ENCODE peak calls at places on chromosomes 4 and X, in five cellular contexts. Q, C, T, E and Z are unnamed samples.

GRCh38 chrX:12949927-12950656 is 24.8 kb upstream of the TMSB4X start:
- DNase-seq in Q (peak; percentile 82), C (peak; percentile 89), T (peak; percentile 69), E (peak; percentile 44), Z (peak; percentile 39)

GRCh38 chrX:33379839-33380238 is 168.5 kb upstream of the DMD start:
- DNase-seq in Q (no peak), C (no peak), T (no peak), E (peak; percentile 3), Z (peak; percentile 1)

GRCh38 chr4:89254847-89255246 is 52.8 kb downstream of the GPRIN3 start:
- DNase-seq in Q (no peak), C (peak; percentile 40), T (peak; percentile 48), E (no peak), Z (peak; percentile 31)

GRCh38 chr4:45033676-45034410 is 307.5 kb upstream of the GNPDA2 start:
- DNase-seq in Q (no peak), C (no peak), T (no peak), E (no peak), Z (no peak)

GRCh38 chr4:145734576-145735329 is 54.8 kb downstream of the C4orf51 start:
- DNase-seq in Q (peak; percentile 38), C (peak; percentile 61), T (peak; percentile 59), E (peak; percentile 89), Z (peak; percentile 73)

GRCh38 chrX:9379697-9380551 is 84.9 kb upstream of the TBL1X start:
- DNase-seq in Q (no peak), C (peak; percentile 37), T (no peak), E (no peak), Z (no peak)

GRCh38 chr4:171266666-171267065 is 546.5 kb upstream of the GALNTL6 start:
- DNase-seq in Q (no peak), C (no peak), T (no peak), E (no peak), Z (no peak)

GRCh38 chr4:22391548-22391947 is 124.3 kb downstream of the ADGRA3 start:
- DNase-seq in Q (no peak), C (no peak), T (no peak), E (no peak), Z (no peak)

GRCh38 chrX:119391279-119391678 is 7.9 kb upstream of the SLC25A43 start:
- DNase-seq in Q (no peak), C (peak; percentile 31), T (peak; percentile 47), E (no peak), Z (no peak)

GRCh38 chrX:12360389-12360788 is 222.1 kb downstream of the FRMPD4 start:
- DNase-seq in Q (no peak), C (no peak), T (no peak), E (no peak), Z (no peak)

DNA sequence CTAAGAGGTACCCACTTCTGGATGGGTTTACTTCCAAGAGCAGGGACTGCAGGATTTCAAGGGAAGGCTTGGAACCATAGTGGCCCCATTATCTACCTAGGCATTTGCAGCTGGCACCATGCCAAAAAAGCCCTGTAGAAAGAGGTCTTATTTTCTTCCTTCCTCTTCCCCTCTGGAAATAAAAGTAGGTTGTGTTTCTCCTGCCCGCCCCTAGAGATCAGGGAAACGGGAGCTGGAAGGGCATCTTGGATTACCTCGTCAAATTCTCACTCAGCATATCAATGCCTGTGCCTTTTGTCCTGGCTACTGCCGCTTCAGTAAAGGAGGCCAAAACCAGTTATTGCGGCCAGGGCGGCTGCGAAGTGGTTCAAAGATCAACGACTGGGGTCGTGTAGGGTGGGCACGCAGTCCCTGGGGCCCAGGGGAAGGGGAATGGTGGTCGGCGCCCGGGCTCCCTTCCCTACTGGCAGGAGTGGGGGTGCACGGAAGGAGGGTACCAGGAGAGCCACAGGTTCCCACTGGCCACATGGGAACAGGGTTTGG is 1.5 kb downstream of the SCD5 start:
- DNase-seq in Q (no peak), C (no peak), T (no peak), E (no peak), Z (peak; percentile 20)
- H3K27ac ChIP-seq in Q (no peak overlapping the region), C (no peak overlapping the region), T (peak overlapping the region; percentile 35), E (no peak overlapping the region), Z (peak overlapping the region; percentile 30)

DNA sequence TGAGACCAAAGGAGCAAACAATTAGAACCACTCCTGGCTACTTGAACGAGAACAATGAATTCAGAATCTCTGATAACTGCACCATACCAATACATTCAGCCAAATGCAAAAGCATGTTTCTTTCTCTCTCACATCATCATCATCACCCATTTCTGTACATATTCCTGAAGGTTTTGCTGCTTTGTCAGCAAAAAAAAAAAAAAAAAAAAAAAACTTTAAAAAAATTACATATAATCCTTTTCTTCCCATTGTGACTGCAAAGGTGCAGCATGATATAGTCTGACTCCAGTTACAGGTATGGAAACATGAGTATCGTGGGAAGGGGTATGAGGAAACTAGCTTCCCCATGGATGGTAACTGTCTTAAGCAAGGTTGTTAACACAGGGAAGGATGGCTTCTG is 35.6 kb downstream of the FBXW7 start:
- DNase-seq in Q (no peak), C (no peak), T (no peak), E (no peak), Z (no peak)
- TF ChIP-seq POLR2A in Q (no peak), C (no peak), T (no peak), E (no peak), Z (no peak)

GRCh38 chr4:37665347-37666009 is 20.7 kb downstream of the RELL1 start:
- DNase-seq in Q (no peak), C (peak; percentile 23), T (no peak), E (no peak), Z (no peak)

GRCh38 chr4:37664696-37665095 is 21.5 kb downstream of the RELL1 start:
- DNase-seq in Q (no peak), C (no peak), T (no peak), E (no peak), Z (no peak)

GRCh38 chr4:37670249-37670648 is 15.9 kb downstream of the RELL1 start:
- DNase-seq in Q (no peak), C (no peak), T (no peak), E (no peak), Z (no peak)

GRCh38 chr4:37666625-37667071 is 19.5 kb downstream of the RELL1 start:
- DNase-seq in Q (peak; percentile 65), C (peak; percentile 50), T (no peak), E (no peak), Z (no peak)

GRCh38 chr4:37667197-37668100 is 18.7 kb downstream of the RELL1 start:
- DNase-seq in Q (no peak), C (no peak), T (no peak), E (no peak), Z (no peak)
- H3K4me1 ChIP-seq in Q (peaks cover 35% of the 10 kb centered on the region), C (peaks cover 19% of the 10 kb centered on the region), T (peaks cover 33% of the 10 kb centered on the region), E (no peaks in the 10 kb centered on the region), Z (peaks cover 80% of the 10 kb centered on the region)

DNA sequence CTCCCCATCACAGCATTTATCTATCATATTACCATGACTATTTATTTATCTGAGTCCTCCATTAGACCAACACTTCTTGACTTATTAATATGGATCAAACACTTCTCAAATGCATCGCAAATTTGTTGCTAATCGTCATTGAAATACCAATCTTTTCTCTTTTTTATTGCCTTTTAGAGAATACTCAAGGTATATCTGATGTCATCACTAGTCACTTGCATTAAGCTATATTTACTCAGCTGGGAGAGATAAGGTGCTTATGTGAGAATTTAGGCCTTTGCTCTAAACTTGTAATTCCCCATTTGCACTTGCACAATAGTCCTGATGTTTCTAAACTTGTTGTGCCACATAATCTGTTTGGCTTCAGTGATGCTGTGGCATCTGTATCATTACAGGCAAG is 95.0 kb downstream of the RASGEF1B start:
- DNase-seq in Q (no peak), C (no peak), T (no peak), E (no peak), Z (no peak)
- H3K27ac ChIP-seq in Q (no peak overlapping the region), C (no peak overlapping the region), T (no peak overlapping the region), E (no peak overlapping the region), Z (no peak overlapping the region)

DNA sequence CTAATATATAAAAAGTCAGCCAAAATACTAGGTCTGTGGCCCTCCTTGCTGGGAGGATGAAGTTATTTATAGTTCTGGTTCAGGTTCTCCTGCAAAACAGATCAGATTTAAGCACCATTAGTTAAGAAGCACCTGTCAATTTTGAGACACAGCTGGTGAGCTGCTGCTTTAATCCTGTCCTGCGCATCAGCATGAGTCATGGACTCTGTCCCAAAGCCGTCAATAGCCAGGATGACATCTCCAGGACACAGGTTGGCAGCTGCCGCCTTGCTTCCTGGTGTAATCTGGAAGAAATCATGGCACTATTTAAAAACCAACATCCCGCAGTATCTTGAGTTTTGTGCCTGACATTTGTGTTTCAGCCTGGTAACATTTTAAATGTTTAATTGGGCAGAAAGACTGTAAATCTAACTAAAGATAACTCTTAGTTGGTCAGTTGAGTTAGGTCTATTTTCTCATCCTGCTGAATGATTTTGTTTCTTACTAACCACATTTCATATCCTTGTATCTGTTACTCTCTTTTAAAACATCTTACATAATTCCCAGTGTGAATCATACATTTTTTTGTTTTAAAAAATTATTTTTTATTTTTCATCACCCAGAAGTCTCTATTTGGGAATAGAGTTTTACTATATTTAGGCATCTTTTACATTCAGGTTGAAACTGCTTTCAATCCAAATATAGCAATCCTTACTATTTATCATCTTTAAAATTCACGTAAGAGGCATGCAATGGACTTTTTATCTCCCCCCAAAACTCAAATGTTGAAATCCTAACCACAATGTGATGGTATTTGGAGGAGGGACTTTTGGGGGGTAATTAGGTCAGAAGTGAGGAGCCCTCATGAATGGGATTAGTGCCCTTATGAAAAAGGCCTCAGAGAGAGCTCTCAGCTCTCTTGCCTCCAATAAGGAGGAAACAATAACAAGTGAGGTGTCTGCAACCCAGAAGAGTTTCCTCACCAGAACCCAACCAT is 10.1 kb downstream of the PDLIM3 start:
- DNase-seq in Q (no peak), C (no peak), T (no peak), E (no peak), Z (no peak)
- TF ChIP-seq POLR2A in Q (no peak), C (no peak), T (no peak), E (no peak), Z (no peak)

DNA sequence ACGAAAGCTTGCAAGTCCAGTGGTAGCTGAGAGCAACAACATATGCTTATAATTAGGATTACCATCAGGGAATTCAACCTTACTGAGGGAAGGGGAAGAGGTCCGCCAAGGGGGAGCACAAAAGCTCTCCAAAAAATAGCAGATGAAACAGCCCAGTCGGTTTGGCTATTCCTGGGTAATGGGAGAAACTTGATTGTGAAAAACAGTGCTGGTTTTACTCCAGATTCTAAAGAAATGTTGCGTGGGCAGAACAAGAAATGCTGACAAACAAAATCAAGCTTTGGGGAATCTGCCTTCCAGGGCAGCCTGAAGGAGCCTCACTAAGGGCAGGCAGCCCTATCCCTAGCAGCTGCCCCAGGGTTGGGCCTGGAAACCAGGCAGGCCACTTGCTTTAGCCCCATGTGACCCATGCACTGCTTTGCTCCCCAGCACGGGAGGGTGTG is 160.8 kb upstream of the LDB2 start:
- DNase-seq in Q (peak; percentile 12), C (no peak), T (no peak), E (no peak), Z (peak; percentile 5)
- H3K4me1 ChIP-seq in Q (no peaks in the 10 kb centered on the region), C (no peaks in the 10 kb centered on the region), T (no peaks in the 10 kb centered on the region), E (no peaks in the 10 kb centered on the region), Z (no peaks in the 10 kb centered on the region)

GRCh38 chr4:152926959-152927358 is 9.2 kb upstream of the FHDC1 start:
- DNase-seq in Q (no peak), C (no peak), T (no peak), E (no peak), Z (no peak)

GRCh38 chr4:152928286-152928685 is 7.8 kb upstream of the FHDC1 start:
- DNase-seq in Q (no peak), C (no peak), T (no peak), E (no peak), Z (peak; percentile 63)

GRCh38 chr4:152929888-152930287 is 6.2 kb upstream of the FHDC1 start:
- DNase-seq in Q (no peak), C (no peak), T (no peak), E (no peak), Z (no peak)

GRCh38 chr4:152927737-152928136 is 8.4 kb upstream of the FHDC1 start:
- DNase-seq in Q (no peak), C (no peak), T (no peak), E (no peak), Z (peak; percentile 81)
- H3K27ac ChIP-seq in Q (no peak overlapping the region), C (no peak overlapping the region), T (no peak overlapping the region), E (no peak overlapping the region), Z (peak overlapping the region; percentile 55)